ENCODE peak calls at places on chromosomes 3 and 15, in six cellular contexts. M is H1, A is transverse colon, T is stomach, I is A549, F is GM12878. R is an unnamed sample.
A peak's percentile ranks its signal among the peaks of the same experiment; 100 is the strongest.

GRCh38 chr15:84658080-84658787 is at the start of gene NMB:
- DNase-seq in F (peak; percentile 33), I (peak; percentile 89), M (peak; percentile 89), A (peak; percentile 89), T (peak; percentile 82), R (peak; percentile 89)

GRCh38 chr15:96837241-96837970 is 506.9 kb downstream of the NR2F2 start:
- DNase-seq in A (no peak), T (no peak), M (no peak), I (no peak), F (no peak), R (no peak)

GRCh38 chr3:125240496-125240895 is 27.9 kb upstream of the SLC12A8 start:
- DNase-seq in T (no peak), I (no peak), A (no peak), F (no peak), M (no peak), R (no peak)

GRCh38 chr3:69085543-69086132 is 901 bp downstream of the ARL6IP5 start:
- DNase-seq in T (peak; percentile 33), F (no peak), A (peak; percentile 30), M (no peak), I (no peak), R (no peak)

GRCh38 chr3:187012609-187013051 is 82.3 kb downstream of the ST6GAL1 start:
- DNase-seq in A (peak; percentile 49), M (peak; percentile 44), I (no peak), T (no peak), F (no peak), R (no peak)

GRCh38 chr3:14319654-14320182 is 82.7 kb upstream of the SLC6A6 start:
- DNase-seq in T (peak; percentile 67), F (peak; percentile 72), I (peak; percentile 83), A (peak; percentile 49), M (peak; percentile 69), R (no peak)

GRCh38 chr3:95333826-95334225 is 1271.0 kb downstream of the NSUN3 start:
- DNase-seq in T (no peak), F (no peak), I (no peak), M (no peak), A (no peak), R (no peak)

GRCh38 chr3:187802928-187803259 is 57.6 kb upstream of the BCL6 start:
- DNase-seq in A (no peak), T (no peak), I (no peak), F (peak; percentile 64), M (no peak), R (no peak)

GRCh38 chr3:120469440-120470415 is 18.9 kb upstream of the FSTL1 start:
- DNase-seq in M (no peak), T (no peak), F (no peak), A (no peak), I (peak; percentile 44), R (no peak)

GRCh38 chr3:101687142-101687931 is 819 bp upstream of the RPL24 start:
- DNase-seq in I (peak; percentile 35), F (no peak), A (no peak), T (no peak), M (no peak), R (no peak)

GRCh38 chr15:71114887-71115566 is at the start of gene THSD4:
- DNase-seq in T (peak; percentile 75), A (peak; percentile 78), I (peak; percentile 93), F (no peak), M (peak; percentile 97), R (peak; percentile 77)

GRCh38 chr15:95840004-95840403 is 490.5 kb upstream of the NR2F2 start:
- DNase-seq in T (no peak), M (no peak), A (no peak), I (no peak), F (no peak), R (peak; percentile 81)

GRCh38 chr3:29494305-29495036 is 213.6 kb downstream of the RBMS3 start:
- DNase-seq in A (no peak), F (no peak), I (no peak), M (no peak), T (no peak), R (no peak)

GRCh38 chr3:123788706-123789105 is 95.4 kb downstream of the MYLK start:
- DNase-seq in T (no peak), A (no peak), F (no peak), M (no peak), I (no peak), R (no peak)

DNA sequence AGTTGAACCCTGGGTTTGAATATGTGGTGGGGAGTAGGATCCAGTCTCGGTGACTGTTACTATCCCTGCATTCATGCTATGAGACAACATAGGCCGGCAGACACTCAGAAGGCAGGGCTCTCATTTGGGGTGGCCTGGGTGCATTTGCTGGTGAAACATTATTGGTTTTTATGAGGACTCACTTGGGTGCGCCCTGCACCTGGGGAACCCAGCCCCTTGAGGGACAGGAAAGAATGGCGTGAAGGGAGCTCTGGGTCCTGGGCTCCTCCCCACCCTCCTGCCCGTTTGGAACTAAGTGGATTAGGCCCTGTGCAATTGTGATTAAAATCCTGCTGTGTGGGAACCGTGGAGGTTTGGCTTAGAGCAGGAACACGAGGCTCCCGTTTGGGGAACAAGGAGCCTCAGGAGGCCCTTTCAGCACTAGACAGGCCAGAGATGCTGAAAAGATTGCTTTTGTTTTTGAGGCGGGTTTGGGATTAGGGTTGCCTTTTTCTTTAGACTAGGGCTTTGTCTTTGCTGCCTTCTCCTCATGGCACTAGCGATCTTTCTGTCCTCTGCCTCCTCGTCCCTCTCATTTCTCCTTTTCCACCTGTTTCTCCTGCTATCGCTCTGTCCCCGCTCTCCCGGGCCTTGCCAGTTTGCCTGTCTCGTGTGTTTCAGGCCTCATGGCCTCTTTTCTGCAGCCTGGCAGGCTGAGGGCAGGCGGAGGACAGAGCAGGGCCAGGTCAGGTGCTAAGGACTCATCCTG is 8.4 kb downstream of the MAPKAPK3 start:
- DNase-seq in A (no peak), I (no peak), F (no peak), M (no peak), T (no peak), R (no peak)
- TF ChIP-seq EP300 in A (no peak), I (no peak), F (no peak), M (no peak), T (no peak), R (no peak)

GRCh38 chr15:68205558-68205944 is 419 bp upstream of the CALML4 start:
- DNase-seq in I (no peak), M (no peak), F (no peak), A (no peak), T (no peak), R (no peak)

GRCh38 chr15:68207176-68207935 is 2.2 kb upstream of the CALML4 start:
- DNase-seq in F (no peak), M (no peak), I (no peak), T (peak; percentile 23), A (no peak), R (peak; percentile 53)

GRCh38 chr15:68204776-68205557 is at the start of gene CALML4:
- DNase-seq in M (no peak), F (no peak), I (peak; percentile 25), A (peak; percentile 93), T (peak; percentile 90), R (peak; percentile 86)

GRCh38 chr15:68206711-68207151 is 1.6 kb upstream of the CALML4 start:
- DNase-seq in F (no peak), A (no peak), T (peak; percentile 19), M (no peak), I (no peak), R (peak; percentile 63)

GRCh38 chr15:68205949-68206539 is 912 bp upstream of the CALML4 start:
- DNase-seq in I (no peak), F (no peak), T (peak; percentile 67), A (peak; percentile 92), M (no peak), R (peak; percentile 85)
- H3K4me3 ChIP-seq in I (no peak overlapping the region), F (no peak overlapping the region), T (no peak overlapping the region), A (no peak overlapping the region), M (no peak overlapping the region), R (no peak overlapping the region)

DNA sequence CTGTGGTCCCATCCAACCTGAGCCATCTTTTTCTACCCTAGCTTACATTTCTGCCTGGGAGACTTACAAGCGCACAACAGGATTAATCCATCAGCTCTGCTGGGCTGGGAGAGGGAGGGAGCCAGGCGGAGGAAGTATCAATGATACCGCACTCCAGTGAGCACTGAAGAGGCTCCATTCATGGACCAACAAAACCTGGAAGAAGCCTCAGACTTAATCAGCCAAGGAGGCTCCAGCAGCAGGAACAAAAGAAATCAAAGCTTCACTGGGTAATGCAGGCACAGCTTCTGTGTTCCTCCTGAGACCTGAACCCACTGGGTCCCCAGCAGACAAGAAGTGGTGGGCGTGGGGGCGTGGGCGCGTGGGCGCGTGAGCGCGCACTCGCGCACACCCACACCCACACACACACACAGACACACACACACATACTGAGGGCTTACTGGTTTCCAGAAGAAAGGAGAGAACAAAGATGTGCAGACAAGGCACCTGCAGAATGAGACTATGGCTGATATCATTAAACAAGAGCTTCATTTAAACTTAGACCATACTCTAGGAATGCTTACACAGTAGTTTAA is 87.0 kb upstream of the BOC start:
- DNase-seq in F (no peak), I (no peak), M (no peak), T (no peak), A (no peak), R (no peak)
- H3K27ac ChIP-seq in F (no peak overlapping the region), I (no peak overlapping the region), M (no peak overlapping the region), T (no peak overlapping the region), A (no peak overlapping the region), R (no peak overlapping the region)

GRCh38 chr3:62172199-62172598 is 201.2 kb downstream of the FEZF2 start:
- DNase-seq in A (no peak), T (no peak), I (no peak), M (no peak), F (no peak), R (no peak)

GRCh38 chr3:62167566-62168262 is 205.6 kb downstream of the FEZF2 start:
- DNase-seq in T (no peak), M (no peak), F (no peak), A (no peak), I (no peak), R (no peak)

GRCh38 chr3:62171789-62172188 is 201.6 kb downstream of the FEZF2 start:
- DNase-seq in T (no peak), M (no peak), I (no peak), F (no peak), A (no peak), R (no peak)

GRCh38 chr3:62168356-62168755 is 205.0 kb downstream of the FEZF2 start:
- DNase-seq in I (no peak), A (no peak), F (no peak), M (no peak), T (no peak), R (no peak)

GRCh38 chr3:62169871-62170660 is 203.3 kb downstream of the FEZF2 start:
- DNase-seq in F (no peak), T (no peak), I (no peak), A (no peak), M (no peak), R (no peak)
- TF ChIP-seq EP300 in F (no peak), T (no peak), I (no peak), A (no peak), M (no peak), R (no peak)

DNA sequence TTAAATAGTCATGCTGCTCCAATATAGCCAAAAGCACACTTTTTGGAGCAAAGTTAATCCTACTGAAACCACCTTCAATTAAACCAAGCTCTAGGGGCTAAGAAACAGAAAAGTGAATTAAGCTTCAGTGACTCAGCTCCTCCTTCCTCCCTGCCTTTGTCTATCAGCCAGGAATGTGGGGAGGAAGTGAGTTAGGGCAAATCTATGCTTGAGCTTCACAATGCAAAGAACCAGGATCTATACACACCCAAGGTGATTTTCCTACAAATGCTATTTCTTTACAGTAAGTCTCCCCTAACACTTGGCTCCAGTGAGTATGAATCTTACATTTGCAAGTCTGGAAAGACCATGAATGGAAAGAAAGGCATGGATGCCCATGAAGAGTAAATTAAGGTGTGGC is 212.1 kb downstream of the P3H2 start:
- DNase-seq in I (peak; percentile 43), T (no peak), F (no peak), A (no peak), M (no peak), R (no peak)
- H3K4me3 ChIP-seq in I (no peak overlapping the region), T (no peak overlapping the region), F (no peak overlapping the region), A (no peak overlapping the region), M (no peak overlapping the region), R (no peak overlapping the region)

GRCh38 chr3:117736851-117737250 is 1027.3 kb downstream of the TUSC7 start:
- DNase-seq in T (no peak), F (no peak), A (no peak), I (no peak), M (no peak), R (no peak)
- H3K27ac ChIP-seq in T (no peak overlapping the region), F (no peak overlapping the region), A (no peak overlapping the region), I (no peak overlapping the region), M (no peak overlapping the region), R (no peak overlapping the region)